ENCODE peak calls at places on chromosomes 4 and X, in five cellular contexts. One of them, this sample, is unnamed.

GRCh38 chr4:27397886-27398285 is 537.2 kb downstream of the STIM2 start:
- DNase-seq in psoas muscle: no peak
- DNase-seq in breast epithelium: no peak
- DNase-seq in foreskin fibroblast: peak
- DNase-seq in GM12878: no peak
- DNase-seq in this sample: peak

GRCh38 chrX:68190799-68191198 is 242.5 kb downstream of the OPHN1 start:
- DNase-seq in psoas muscle: no peak
- DNase-seq in breast epithelium: no peak
- DNase-seq in foreskin fibroblast: no peak
- DNase-seq in GM12878: no peak
- DNase-seq in this sample: no peak

GRCh38 chr4:176838611-176839411 is 46.1 kb upstream of the VEGFC start:
- DNase-seq in psoas muscle: no peak
- DNase-seq in breast epithelium: no peak
- DNase-seq in foreskin fibroblast: peak
- DNase-seq in GM12878: no peak
- DNase-seq in this sample: peak

GRCh38 chr4:145177511-145177905 is 2.9 kb downstream of the OTUD4 start:
- DNase-seq in psoas muscle: no peak
- DNase-seq in breast epithelium: no peak
- DNase-seq in foreskin fibroblast: peak
- DNase-seq in GM12878: no peak
- DNase-seq in this sample: peak

GRCh38 chr4:117227925-117228324 is 142.5 kb upstream of the TRAM1L1 start:
- DNase-seq in psoas muscle: no peak
- DNase-seq in breast epithelium: no peak
- DNase-seq in foreskin fibroblast: no peak
- DNase-seq in GM12878: no peak
- DNase-seq in this sample: no peak

GRCh38 chr4:67091668-67092067 is 453.6 kb downstream of the CENPC start:
- DNase-seq in psoas muscle: no peak
- DNase-seq in breast epithelium: no peak
- DNase-seq in foreskin fibroblast: no peak
- DNase-seq in GM12878: no peak
- DNase-seq in this sample: no peak

GRCh38 chr4:66564901-66565648 is 894.8 kb upstream of the EPHA5 start:
- DNase-seq in psoas muscle: no peak
- DNase-seq in breast epithelium: no peak
- DNase-seq in foreskin fibroblast: peak
- DNase-seq in GM12878: no peak
- DNase-seq in this sample: peak

GRCh38 chr4:78057135-78057599 is at the start of gene FRAS1:
- DNase-seq in psoas muscle: peak
- DNase-seq in breast epithelium: no peak
- DNase-seq in foreskin fibroblast: peak
- DNase-seq in GM12878: no peak
- DNase-seq in this sample: no peak

GRCh38 chrX:65674351-65674893 is 7.0 kb downstream of the MSN start:
- DNase-seq in psoas muscle: no peak
- DNase-seq in breast epithelium: no peak
- DNase-seq in foreskin fibroblast: no peak
- DNase-seq in GM12878: no peak
- DNase-seq in this sample: peak

GRCh38 chrX:102042706-102043325 is 82.7 kb upstream of the TCEAL2 start:
- DNase-seq in psoas muscle: no peak
- DNase-seq in breast epithelium: no peak
- DNase-seq in foreskin fibroblast: peak
- DNase-seq in GM12878: no peak
- DNase-seq in this sample: no peak

GRCh38 chr4:127229866-127230608 is 402.7 kb upstream of the INTU start:
- DNase-seq in psoas muscle: no peak
- DNase-seq in breast epithelium: no peak
- DNase-seq in foreskin fibroblast: no peak
- DNase-seq in GM12878: no peak
- DNase-seq in this sample: no peak

GRCh38 chr4:73964862-73965611 is 16.8 kb downstream of the PF4 start:
- DNase-seq in psoas muscle: no peak
- DNase-seq in breast epithelium: no peak
- DNase-seq in foreskin fibroblast: no peak
- DNase-seq in GM12878: no peak
- DNase-seq in this sample: peak

GRCh38 chr4:189404271-189404670 is 536.4 kb upstream of the FRG1 start:
- DNase-seq in psoas muscle: no peak
- DNase-seq in breast epithelium: no peak
- DNase-seq in foreskin fibroblast: no peak
- DNase-seq in GM12878: no peak
- DNase-seq in this sample: no peak

GRCh38 chrX:153643431-153644351 is 3.3 kb upstream of the DUSP9 start:
- DNase-seq in psoas muscle: no peak
- DNase-seq in breast epithelium: no peak
- DNase-seq in foreskin fibroblast: peak
- DNase-seq in GM12878: no peak
- DNase-seq in this sample: no peak

GRCh38 chr4:48963042-48963679 is 22.9 kb upstream of the CWH43 start:
- DNase-seq in psoas muscle: peak
- DNase-seq in breast epithelium: peak
- DNase-seq in foreskin fibroblast: peak
- DNase-seq in GM12878: peak
- DNase-seq in this sample: peak

GRCh38 chr4:27930291-27930690 is 1069.7 kb downstream of the STIM2 start:
- DNase-seq in psoas muscle: no peak
- DNase-seq in breast epithelium: no peak
- DNase-seq in foreskin fibroblast: no peak
- DNase-seq in GM12878: no peak
- DNase-seq in this sample: no peak

GRCh38 chr4:13765535-13765934 is 138.0 kb upstream of the BOD1L1 start:
- DNase-seq in psoas muscle: no peak
- DNase-seq in breast epithelium: no peak
- DNase-seq in foreskin fibroblast: peak
- DNase-seq in GM12878: no peak
- DNase-seq in this sample: peak

GRCh38 chrX:71170660-71171059 is 26.0 kb downstream of the NLGN3 start:
- DNase-seq in psoas muscle: no peak
- DNase-seq in breast epithelium: no peak
- DNase-seq in foreskin fibroblast: no peak
- DNase-seq in GM12878: no peak
- DNase-seq in this sample: no peak

GRCh38 chr4:175051974-175052373 is 133.8 kb downstream of the ADAM29 start:
- DNase-seq in psoas muscle: no peak
- DNase-seq in breast epithelium: no peak
- DNase-seq in foreskin fibroblast: no peak
- DNase-seq in GM12878: no peak
- DNase-seq in this sample: no peak

GRCh38 chrX:20718592-20718991 is 451.9 kb upstream of the RPS6KA3 start:
- DNase-seq in psoas muscle: no peak
- DNase-seq in breast epithelium: no peak
- DNase-seq in foreskin fibroblast: no peak
- DNase-seq in GM12878: no peak
- DNase-seq in this sample: no peak

GRCh38 chr4:107500551-107500950 is 219.5 kb downstream of the PAPSS1 start:
- DNase-seq in psoas muscle: no peak
- DNase-seq in breast epithelium: no peak
- DNase-seq in foreskin fibroblast: no peak
- DNase-seq in GM12878: no peak
- DNase-seq in this sample: no peak

GRCh38 chrX:118560380-118560932 is 64.8 kb downstream of the DOCK11 start:
- DNase-seq in psoas muscle: no peak
- DNase-seq in breast epithelium: no peak
- DNase-seq in foreskin fibroblast: no peak
- DNase-seq in GM12878: no peak
- DNase-seq in this sample: no peak

GRCh38 chr4:81723044-81723884 is 251.6 kb upstream of the RASGEF1B start:
- DNase-seq in psoas muscle: no peak
- DNase-seq in breast epithelium: no peak
- DNase-seq in foreskin fibroblast: no peak
- DNase-seq in GM12878: no peak
- DNase-seq in this sample: no peak

GRCh38 chrX:30635630-30636029 is 17.6 kb upstream of the GK start:
- DNase-seq in psoas muscle: no peak
- DNase-seq in breast epithelium: no peak
- DNase-seq in foreskin fibroblast: peak
- DNase-seq in GM12878: no peak
- DNase-seq in this sample: peak

GRCh38 chrX:131752493-131753198 is 208.8 kb downstream of the OR13H1 start:
- DNase-seq in psoas muscle: peak
- DNase-seq in breast epithelium: no peak
- DNase-seq in foreskin fibroblast: no peak
- DNase-seq in GM12878: peak
- DNase-seq in this sample: no peak

GRCh38 chr4:173448557-173448918 is 49.6 kb upstream of the SCRG1 start:
- DNase-seq in psoas muscle: no peak
- DNase-seq in breast epithelium: no peak
- DNase-seq in foreskin fibroblast: peak
- DNase-seq in GM12878: no peak
- DNase-seq in this sample: no peak

GRCh38 chr4:40608628-40609027 is 21.0 kb downstream of the RBM47 start:
- DNase-seq in psoas muscle: no peak
- DNase-seq in breast epithelium: no peak
- DNase-seq in foreskin fibroblast: peak
- DNase-seq in GM12878: no peak
- DNase-seq in this sample: peak

GRCh38 chr4:54663181-54663580 is 5.4 kb downstream of the KIT start:
- DNase-seq in psoas muscle: no peak
- DNase-seq in breast epithelium: no peak
- DNase-seq in foreskin fibroblast: no peak
- DNase-seq in GM12878: no peak
- DNase-seq in this sample: no peak

GRCh38 chr4:174437324-174437723 is 85.0 kb downstream of the HPGD start:
- DNase-seq in psoas muscle: no peak
- DNase-seq in breast epithelium: no peak
- DNase-seq in foreskin fibroblast: peak
- DNase-seq in GM12878: no peak
- DNase-seq in this sample: peak

GRCh38 chrX:105502336-105502735 is 281.8 kb upstream of the TEX13A start:
- DNase-seq in psoas muscle: no peak
- DNase-seq in breast epithelium: no peak
- DNase-seq in foreskin fibroblast: peak
- DNase-seq in GM12878: no peak
- DNase-seq in this sample: no peak

GRCh38 chrX:102339312-102340298 is 92.6 kb downstream of the NXF2 start:
- DNase-seq in psoas muscle: no peak
- DNase-seq in breast epithelium: no peak
- DNase-seq in foreskin fibroblast: no peak
- DNase-seq in GM12878: no peak
- DNase-seq in this sample: no peak

GRCh38 chrX:9576059-9576458 is 111.2 kb downstream of the TBL1X start:
- DNase-seq in psoas muscle: no peak
- DNase-seq in breast epithelium: no peak
- DNase-seq in foreskin fibroblast: no peak
- DNase-seq in GM12878: no peak
- DNase-seq in this sample: no peak

GRCh38 chrX:9581771-9582396 is 117.0 kb downstream of the TBL1X start:
- DNase-seq in psoas muscle: no peak
- DNase-seq in breast epithelium: no peak
- DNase-seq in foreskin fibroblast: peak
- DNase-seq in GM12878: no peak
- DNase-seq in this sample: no peak

GRCh38 chrX:9573282-9574106 is 108.6 kb downstream of the TBL1X start:
- DNase-seq in psoas muscle: no peak
- DNase-seq in breast epithelium: no peak
- DNase-seq in foreskin fibroblast: no peak
- DNase-seq in GM12878: no peak
- DNase-seq in this sample: no peak

GRCh38 chrX:9577555-9577954 is 112.7 kb downstream of the TBL1X start:
- DNase-seq in psoas muscle: no peak
- DNase-seq in breast epithelium: no peak
- DNase-seq in foreskin fibroblast: no peak
- DNase-seq in GM12878: no peak
- DNase-seq in this sample: no peak

DNA sequence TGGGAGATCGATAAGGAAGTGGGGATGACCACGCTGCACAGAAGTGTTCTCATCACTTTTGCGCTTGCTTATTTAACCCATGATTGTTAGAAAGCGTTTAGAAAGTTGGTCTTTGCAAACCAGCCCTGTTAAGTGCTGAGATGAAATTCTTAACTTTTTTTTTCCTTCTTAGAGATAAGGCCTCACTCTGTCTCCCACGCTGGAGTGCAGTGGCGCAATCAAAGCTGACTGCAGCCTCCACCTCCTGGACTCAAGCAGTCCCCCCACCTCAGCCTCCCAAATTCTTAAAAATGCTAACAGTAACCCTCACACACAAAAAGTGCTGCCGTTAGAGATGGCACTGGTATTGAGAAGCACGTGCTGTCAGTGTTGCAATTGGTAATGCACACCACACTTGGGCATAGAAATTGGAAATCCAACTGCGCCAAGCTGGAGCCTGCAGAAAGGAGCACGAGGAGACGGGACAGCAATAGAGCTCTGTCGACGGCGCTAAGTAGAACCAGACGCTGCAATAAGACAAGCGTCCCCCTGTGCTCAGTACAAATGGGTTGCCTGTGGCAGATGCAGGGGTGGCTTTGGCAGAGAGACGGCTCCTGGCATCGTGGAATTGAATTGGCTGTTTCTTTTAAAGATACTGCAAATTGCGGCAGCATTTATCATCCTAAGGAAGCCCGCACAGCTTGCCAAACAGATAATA is 113.4 kb downstream of the TBL1X start:
- DNase-seq in psoas muscle: no peak
- DNase-seq in breast epithelium: no peak
- DNase-seq in foreskin fibroblast: no peak
- DNase-seq in GM12878: no peak
- DNase-seq in this sample: no peak
- TF ChIP-seq CTCF in psoas muscle: no peak
- TF ChIP-seq CTCF in breast epithelium: no peak
- TF ChIP-seq CTCF in foreskin fibroblast: no peak
- TF ChIP-seq CTCF in GM12878: no peak
- TF ChIP-seq CTCF in this sample: no peak

DNA sequence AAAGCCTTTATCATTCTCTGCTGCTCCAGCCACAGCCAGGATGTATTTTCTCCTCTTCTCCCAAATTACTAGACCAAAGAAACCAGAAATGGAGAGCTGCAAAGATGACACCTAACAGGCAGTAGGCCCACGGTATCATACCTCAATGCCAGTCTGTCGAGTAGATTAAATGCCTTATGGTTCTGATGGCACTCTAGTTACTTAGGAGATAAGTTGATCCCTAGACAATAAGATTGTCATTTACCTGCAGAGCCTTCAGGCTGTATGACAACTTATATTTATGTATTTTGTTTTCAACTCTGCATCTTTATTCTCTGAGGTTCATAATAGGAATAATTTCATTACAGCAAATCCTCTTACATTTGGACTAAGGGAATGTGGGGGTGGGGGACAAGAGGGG is 262.1 kb downstream of the LDB2 start:
- DNase-seq in psoas muscle: no peak
- DNase-seq in breast epithelium: no peak
- DNase-seq in foreskin fibroblast: no peak
- DNase-seq in GM12878: no peak
- DNase-seq in this sample: no peak
- H3K4me3 ChIP-seq in psoas muscle: no peak
- H3K4me3 ChIP-seq in breast epithelium: no peak
- H3K4me3 ChIP-seq in foreskin fibroblast: no peak
- H3K4me3 ChIP-seq in GM12878: no peak
- H3K4me3 ChIP-seq in this sample: no peak

GRCh38 chrX:727738-728621 is 97.4 kb downstream of the SHOX start:
- DNase-seq in psoas muscle: no peak
- DNase-seq in breast epithelium: no peak
- DNase-seq in foreskin fibroblast: no peak
- DNase-seq in GM12878: no peak
- DNase-seq in this sample: no peak
- TF ChIP-seq CTCF in psoas muscle: no peak
- TF ChIP-seq CTCF in breast epithelium: no peak
- TF ChIP-seq CTCF in foreskin fibroblast: peak
- TF ChIP-seq CTCF in GM12878: no peak
- TF ChIP-seq CTCF in this sample: no peak

GRCh38 chr4:88820723-88821368 is 123.2 kb upstream of the NAP1L5 start:
- DNase-seq in psoas muscle: no peak
- DNase-seq in breast epithelium: no peak
- DNase-seq in foreskin fibroblast: peak
- DNase-seq in GM12878: no peak
- DNase-seq in this sample: no peak
- H3K4me3 ChIP-seq in psoas muscle: peak
- H3K4me3 ChIP-seq in breast epithelium: peak
- H3K4me3 ChIP-seq in foreskin fibroblast: no peak
- H3K4me3 ChIP-seq in GM12878: no peak
- H3K4me3 ChIP-seq in this sample: peak

This sample was measured in cardiac fibroblast.